ENCODE peak calls at places on chromosomes 4 and X, in nine cellular contexts. H is ureter, L is trophoblast cell, C is NCI-H1436, D is amygdala, R is GM23248, S is pancreas, Q is T-cell, X is fibroblast of mammary gland. I is an unnamed sample.

GRCh38 chr4:7144374-7145290 is 47.7 kb upstream of the SORCS2 start:
- DNase-seq in D (no peak), X (peak; percentile 25), R (peak; percentile 29), L (no peak), S (no peak), H (no peak), Q (no peak), C (no peak), I (no peak)

GRCh38 chr4:17265653-17266052 is 246.2 kb downstream of the QDPR start:
- DNase-seq in D (no peak), S (no peak), Q (no peak), L (no peak), H (no peak), C (no peak), X (no peak), R (no peak), I (no peak)

GRCh38 chr4:80180743-80181142 is 16.6 kb upstream of the PRDM8 start:
- DNase-seq in Q (no peak), D (no peak), L (no peak), X (peak; percentile 32), R (peak; percentile 53), H (no peak), C (no peak), S (no peak), I (no peak)

GRCh38 chr4:173343832-173344397 is 9.8 kb upstream of the HMGB2 start:
- DNase-seq in H (no peak), R (no peak), S (no peak), C (no peak), D (no peak), X (no peak), Q (no peak), L (no peak), I (no peak)

GRCh38 chr4:77176606-77177005 is 19.6 kb downstream of the CCNG2 start:
- DNase-seq in X (no peak), D (no peak), H (no peak), S (no peak), Q (no peak), C (no peak), L (no peak), R (no peak), I (no peak)

GRCh38 chrX:110448459-110448858 is 89.8 kb downstream of the RTL9 start:
- DNase-seq in D (no peak), H (no peak), S (no peak), X (no peak), L (no peak), C (no peak), Q (no peak), R (no peak), I (no peak)

GRCh38 chr4:2713337-2713736 is 42.8 kb downstream of the TNIP2 start:
- DNase-seq in L (no peak), C (no peak), H (no peak), S (no peak), R (no peak), X (no peak), D (no peak), Q (no peak), I (no peak)

GRCh38 chr4:1784789-1785591 is 8.1 kb upstream of the FGFR3 start:
- DNase-seq in L (no peak), C (no peak), H (no peak), D (no peak), Q (no peak), S (no peak), R (no peak), X (no peak), I (no peak)

GRCh38 chrX:48956728-48957414 is 536 bp downstream of the OTUD5 start:
- DNase-seq in X (no peak), S (peak; percentile 14), C (no peak), R (peak; percentile 48), H (no peak), D (no peak), Q (peak; percentile 64), L (no peak), I (no peak)

GRCh38 chrX:134172588-134173259 is 64.3 kb upstream of the CCDC160 start:
- DNase-seq in L (peak; percentile 4), C (no peak), Q (peak; percentile 34), H (no peak), S (peak; percentile 6), R (peak; percentile 17), D (no peak), X (no peak), I (no peak)

GRCh38 chrX:136850441-136851175 is 29.9 kb downstream of the RBMX start:
- DNase-seq in X (peak; percentile 33), S (no peak), R (peak; percentile 28), H (no peak), D (no peak), C (no peak), L (no peak), Q (no peak), I (no peak)

GRCh38 chr4:74838746-74839370 is 44.5 kb upstream of the BTC start:
- DNase-seq in R (peak; percentile 68), Q (no peak), X (peak; percentile 61), H (no peak), L (peak; percentile 22), S (no peak), C (no peak), D (no peak), I (no peak)

I was measured in NCI-H1930.